ENCODE peak calls at places on chromosomes 5 and 9, in four cellular contexts. N is CD8-positive, alpha-beta T cell; Z is OCI-LY7; D is spleen. L is an unnamed sample. For H3K36me3, the result is how much of the 10 kb centered on the place peaks cover.

GRCh38 chr9:128360826-128361225 is 10.3 kb upstream of the URM1 start:
- DNase-seq in D (no peak), Z (no peak), N (no peak), L (no peak)

GRCh38 chr5:146745937-146746577 is 132.5 kb downstream of the PPP2R2B start:
- DNase-seq in N (no peak), D (no peak), Z (no peak), L (no peak)

GRCh38 chr5:74200560-74200959 is 440.0 kb downstream of the ENC1 start:
- DNase-seq in Z (no peak), N (no peak), D (no peak), L (no peak)

GRCh38 chr9:73847536-73847935 is 649.6 kb upstream of the RORB start:
- DNase-seq in Z (no peak), D (no peak), N (no peak), L (no peak)

GRCh38 chr5:120539471-120539870 is 75.4 kb downstream of the PRR16 start:
- DNase-seq in D (no peak), Z (no peak), N (no peak), L (no peak)

GRCh38 chr5:113162770-113163169 is 186.2 kb downstream of the DCP2 start:
- DNase-seq in D (no peak), N (no peak), Z (no peak), L (no peak)

GRCh38 chr9:74949859-74950258 is 2.9 kb downstream of the C9orf40 start:
- DNase-seq in Z (no peak), N (no peak), D (no peak), L (no peak)

GRCh38 chr5:5373351-5374033 is 49.0 kb upstream of the ICE1 start:
- DNase-seq in Z (no peak), D (no peak), N (no peak), L (no peak)

GRCh38 chr5:74372502-74373445 is 267.8 kb downstream of the ENC1 start:
- DNase-seq in N (no peak), D (no peak), Z (no peak), L (no peak)

GRCh38 chr5:72242796-72243475 is 77.1 kb downstream of the MRPS27 start:
- DNase-seq in N (no peak), D (no peak), Z (no peak), L (no peak)

GRCh38 chr5:124783794-124784193 is 37.4 kb upstream of the ZNF608 start:
- DNase-seq in Z (no peak), N (no peak), D (no peak), L (no peak)

GRCh38 chr9:124222918-124223720 is 34.6 kb upstream of the NEK6 start:
- DNase-seq in Z (no peak), D (peak), N (no peak), L (no peak)

GRCh38 chr5:155844541-155844940 is 482.4 kb upstream of the SGCD start:
- DNase-seq in Z (no peak), D (no peak), N (no peak), L (no peak)

GRCh38 chr9:3868466-3868865 is 342.7 kb upstream of the RFX3 start:
- DNase-seq in N (no peak), Z (no peak), D (no peak), L (no peak)

GRCh38 chr9:128819716-128820664 is 1.7 kb downstream of the ENDOG start:
- DNase-seq in D (no peak), Z (no peak), N (no peak), L (no peak)

GRCh38 chr5:131579917-131580671 is 54.9 kb downstream of the RAPGEF6 start:
- DNase-seq in D (no peak), N (no peak), Z (no peak), L (no peak)

GRCh38 chr9:27518809-27519208 is 5.3 kb upstream of the IFNK start:
- DNase-seq in D (no peak), N (no peak), Z (no peak), L (no peak)

GRCh38 chr9:89841456-89841855 is 236.6 kb downstream of the GADD45G start:
- DNase-seq in D (peak), N (no peak), Z (no peak), L (no peak)

GRCh38 chr5:166505546-166505945 is 1785.9 kb upstream of the WWC1 start:
- DNase-seq in Z (no peak), D (no peak), N (no peak), L (no peak)

GRCh38 chr9:10366171-10366779 is 246.5 kb downstream of the PTPRD start:
- DNase-seq in Z (peak), N (no peak), D (no peak), L (no peak)

GRCh38 chr5:124847907-124848306 is 101.5 kb upstream of the ZNF608 start:
- DNase-seq in N (no peak), Z (no peak), D (no peak), L (no peak)

GRCh38 chr5:148857474-148857873 is 31.1 kb downstream of the ADRB2 start:
- DNase-seq in N (no peak), D (no peak), Z (no peak), L (no peak)

GRCh38 chr5:148856009-148856367 is 29.6 kb downstream of the ADRB2 start:
- DNase-seq in Z (no peak), N (no peak), D (no peak), L (no peak)

GRCh38 chr5:148858547-148858946 is 32.1 kb downstream of the ADRB2 start:
- DNase-seq in D (no peak), N (no peak), Z (no peak), L (no peak)

GRCh38 chr5:148856424-148856823 is 30.0 kb downstream of the ADRB2 start:
- DNase-seq in Z (no peak), N (no peak), D (no peak), L (no peak)

GRCh38 chr5:148858106-148858505 is 31.7 kb downstream of the ADRB2 start:
- DNase-seq in D (no peak), N (no peak), Z (no peak), L (no peak)
- H3K27ac ChIP-seq in D (no peak), N (no peak), Z (no peak), L (no peak)

GRCh38 chr5:7877851-7878250 is 8.9 kb downstream of the MTRR start:
- DNase-seq in N (no peak), Z (no peak), D (no peak), L (no peak)

GRCh38 chr5:7881091-7881490 is 12.1 kb downstream of the MTRR start:
- DNase-seq in Z (no peak), N (no peak), D (no peak), L (no peak)

GRCh38 chr5:7875151-7875550 is 6.2 kb downstream of the MTRR start:
- DNase-seq in Z (no peak), D (no peak), N (no peak), L (no peak)

GRCh38 chr5:7876867-7877266 is 7.9 kb downstream of the MTRR start:
- DNase-seq in Z (no peak), D (no peak), N (no peak), L (no peak)

GRCh38 chr5:7878381-7878873 is 9.5 kb downstream of the MTRR start:
- DNase-seq in D (no peak), N (no peak), Z (no peak), L (no peak)
- H3K36me3 ChIP-seq in D (under half), N (under half), Z (half or more), L (half or more)

DNA sequence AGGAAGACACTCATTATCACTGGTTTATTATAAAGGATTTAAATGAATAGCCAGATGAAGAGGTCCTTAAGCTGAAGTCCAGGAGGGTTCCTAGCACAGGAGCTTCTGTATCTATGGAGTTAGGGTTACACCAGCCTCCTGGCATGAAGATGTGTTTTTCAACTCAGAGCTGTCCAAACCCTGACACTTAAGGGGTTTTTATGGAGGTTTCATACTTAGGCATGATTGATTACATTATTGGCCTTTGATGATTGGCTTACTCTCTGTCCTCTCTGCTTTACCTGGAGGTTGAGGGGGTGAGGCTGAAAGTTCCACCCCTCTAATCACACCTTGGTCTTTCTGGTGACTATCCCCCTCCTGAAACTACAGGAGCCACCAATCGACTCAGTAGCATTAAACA is 84.9 kb upstream of the ZNF169 start:
- DNase-seq in N (no peak), Z (no peak), D (no peak), L (no peak)
- H3K27ac ChIP-seq in N (no peak), Z (no peak), D (no peak), L (no peak)

GRCh38 chr5:6736524-6737042 is 23.4 kb downstream of the TENT4A start:
- DNase-seq in N (no peak), D (peak), Z (no peak), L (no peak)
- H3K36me3 ChIP-seq in N (under half), D (under half), Z (half or more), L (under half)

DNA sequence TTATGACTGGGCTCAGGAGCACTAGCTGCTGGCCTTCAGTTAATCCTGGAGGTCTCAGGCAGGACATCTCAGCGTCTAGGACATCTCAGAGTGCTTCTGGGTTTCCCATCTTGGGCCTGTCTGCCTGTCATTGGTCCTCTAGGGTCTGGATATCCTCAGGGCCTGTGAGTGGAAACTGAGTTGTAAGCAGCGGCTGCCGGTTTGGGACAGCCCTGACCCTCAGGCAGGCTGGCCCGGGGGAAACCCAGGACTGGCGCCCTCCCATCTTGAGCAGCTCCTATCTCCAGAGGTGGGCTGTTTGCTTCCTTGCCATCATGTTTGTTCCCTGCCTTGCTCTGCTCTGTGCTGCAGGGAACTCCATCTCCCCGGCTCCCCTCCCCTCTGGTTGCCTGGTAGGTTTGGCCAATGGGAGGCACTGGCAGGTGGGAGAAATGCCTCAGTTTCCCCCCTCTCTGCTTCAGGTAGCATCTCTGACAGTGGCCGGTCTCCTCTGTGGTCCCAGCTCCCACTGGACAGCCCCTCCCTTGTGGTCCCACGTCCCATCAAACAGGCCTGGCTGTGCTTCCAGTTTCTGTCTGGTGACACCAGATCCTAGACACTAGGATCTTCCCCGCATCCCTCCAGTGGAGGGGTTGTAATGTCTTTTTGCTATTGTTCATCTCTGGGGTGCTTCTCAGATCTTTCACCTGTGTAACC is 57.4 kb downstream of the ARHGEF37 start:
- DNase-seq in Z (no peak), D (no peak), N (no peak), L (no peak)
- H3K27ac ChIP-seq in Z (no peak), D (no peak), N (no peak), L (no peak)

DNA sequence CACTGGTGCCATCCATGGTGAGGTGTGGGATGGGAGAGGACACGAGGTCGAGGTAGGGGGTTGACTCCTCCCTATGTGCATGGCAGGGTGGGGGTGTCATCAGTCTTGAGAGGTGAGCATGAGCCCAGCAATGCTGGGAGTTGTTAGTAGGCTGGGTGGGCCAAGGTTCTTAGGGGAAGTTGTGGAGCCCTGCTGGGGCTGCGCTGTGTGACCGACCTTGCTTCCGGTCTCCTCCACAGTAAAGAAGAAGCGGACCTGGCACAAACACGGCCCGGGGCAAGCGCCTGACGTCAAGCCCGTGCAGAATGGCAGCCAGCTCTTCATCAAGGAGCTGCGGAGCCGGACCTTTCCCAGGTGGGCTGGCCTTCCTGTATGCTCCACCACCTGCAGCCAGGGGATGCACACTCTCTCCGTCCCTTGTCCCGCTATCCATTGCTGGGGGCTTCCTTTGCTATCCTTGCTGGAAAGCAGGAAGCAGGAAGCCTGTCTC is 59.8 kb downstream of the PHF2 start:
- DNase-seq in Z (no peak), N (no peak), D (peak), L (no peak)
- H3K36me3 ChIP-seq in Z (under half), N (under half), D (half or more), L (under half)

GRCh38 chr5:81972496-81972791 is 621 bp downstream of the ATG10 start:
- DNase-seq in N (no peak), D (no peak), Z (no peak), L (no peak)

GRCh38 chr5:81971086-81971693 is 633 bp upstream of the ATG10 start:
- DNase-seq in N (no peak), D (no peak), Z (peak), L (peak)

GRCh38 chr5:81971694-81972495 is at the start of gene ATG10:
- DNase-seq in D (peak), N (peak), Z (peak), L (peak)

GRCh38 chr5:81969912-81970311 is 1.9 kb upstream of the ATG10 start:
- DNase-seq in D (no peak), N (no peak), Z (no peak), L (no peak)

GRCh38 chr5:81969226-81969625 is 2.6 kb upstream of the ATG10 start:
- DNase-seq in N (no peak), D (no peak), Z (no peak), L (no peak)
- H3K27ac ChIP-seq in N (no peak), D (no peak), Z (no peak), L (no peak)

DNA sequence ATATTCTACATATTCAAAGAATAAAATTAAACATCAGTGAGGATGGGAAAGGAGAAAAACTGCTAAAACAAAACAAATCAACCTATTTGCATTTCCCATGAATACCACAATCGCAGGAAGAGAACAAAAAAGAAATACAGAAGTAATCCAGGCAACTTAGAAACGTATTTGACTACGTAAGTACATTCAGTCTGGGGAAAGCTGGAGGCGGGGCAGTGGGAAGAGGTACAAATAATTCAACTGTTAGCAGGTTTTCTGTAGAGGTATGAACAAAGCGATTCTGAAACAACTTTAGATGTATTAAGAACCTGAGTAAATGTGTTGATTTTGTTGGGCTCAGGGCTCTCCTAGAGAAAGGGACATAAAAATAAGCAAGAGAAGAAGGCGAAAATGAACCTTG is 7.6 kb downstream of the ZFP62 start:
- DNase-seq in Z (no peak), N (no peak), D (no peak), L (no peak)
- H3K36me3 ChIP-seq in Z (half or more), N (under half), D (under half), L (under half)

GRCh38 chr5:150508828-150509227 is 897 bp downstream of the NDST1 start:
- DNase-seq in Z (no peak), D (no peak), N (no peak), L (no peak)

GRCh38 chr5:150506571-150507282 is 1.2 kb upstream of the NDST1 start:
- DNase-seq in Z (no peak), D (no peak), N (no peak), L (no peak)

GRCh38 chr5:150508021-150508640 is at the start of gene NDST1:
- DNase-seq in D (no peak), N (no peak), Z (no peak), L (no peak)

GRCh38 chr5:150505816-150506215 is 2.1 kb upstream of the NDST1 start:
- DNase-seq in Z (no peak), D (no peak), N (no peak), L (no peak)

GRCh38 chr5:150507283-150508020 is 479 bp upstream of the NDST1 start:
- DNase-seq in N (no peak), Z (no peak), D (no peak), L (no peak)
- H3K27ac ChIP-seq in N (no peak), Z (no peak), D (peak), L (no peak)